ENCODE peak calls at places on chromosomes 5 and 9, in seven cellular contexts. D, M, K, C, J, X and Z are unnamed samples.

GRCh38 chr9:31153250-31153840 is 1231.1 kb upstream of the ACO1 start:
- DNase-seq in D (no peak), M (no peak), K (no peak), C (no peak), J (no peak), X (no peak), Z (no peak)

GRCh38 chr9:38689678-38690077 is 30.3 kb downstream of the FAM240B start:
- DNase-seq in D (no peak), M (no peak), K (no peak), C (peak), J (no peak), X (no peak), Z (no peak)

GRCh38 chr9:7983361-7983974 is 183.9 kb upstream of the DMAC1 start:
- DNase-seq in D (no peak), M (no peak), K (no peak), C (no peak), J (no peak), X (no peak), Z (no peak)

GRCh38 chr9:35529156-35529823 is 39.4 kb downstream of the RUSC2 start:
- DNase-seq in D (no peak), M (no peak), K (no peak), C (no peak), J (no peak), X (no peak), Z (no peak)

GRCh38 chr5:176541338-176542134 is 4.3 kb upstream of the RNF44 start:
- DNase-seq in D (no peak), M (peak), K (peak), C (no peak), J (peak), X (no peak), Z (no peak)

GRCh38 chr5:72412283-72413055 is 92.3 kb downstream of the PTCD2 start:
- DNase-seq in D (no peak), M (no peak), K (no peak), C (no peak), J (no peak), X (no peak), Z (no peak)

GRCh38 chr9:112050544-112051475 is 124.3 kb downstream of the SUSD1 start:
- DNase-seq in D (no peak), M (peak), K (peak), C (no peak), J (peak), X (no peak), Z (peak)

GRCh38 chr5:5588386-5588785 is 165.9 kb downstream of the ICE1 start:
- DNase-seq in D (no peak), M (no peak), K (no peak), C (no peak), J (no peak), X (no peak), Z (no peak)

GRCh38 chr5:77172713-77173328 is 37.7 kb upstream of the PDE8B start:
- DNase-seq in D (no peak), M (no peak), K (no peak), C (no peak), J (no peak), X (no peak), Z (peak)

GRCh38 chr9:98900244-98900643 is 43.5 kb upstream of the COL15A1 start:
- DNase-seq in D (no peak), M (no peak), K (no peak), C (no peak), J (no peak), X (no peak), Z (no peak)

GRCh38 chr5:31194892-31195291 is 1.4 kb downstream of the CDH6 start:
- DNase-seq in D (no peak), M (no peak), K (no peak), C (no peak), J (no peak), X (no peak), Z (no peak)

GRCh38 chr5:43227655-43228054 is 35.6 kb downstream of the NIM1K start:
- DNase-seq in D (no peak), M (no peak), K (peak), C (peak), J (no peak), X (no peak), Z (no peak)

GRCh38 chr5:73170522-73170921 is 2.5 kb upstream of the TMEM174 start:
- DNase-seq in D (no peak), M (peak), K (peak), C (no peak), J (no peak), X (no peak), Z (no peak)

GRCh38 chr9:82524407-82524806 is 535.8 kb downstream of the SPATA31D1 start:
- DNase-seq in D (no peak), M (no peak), K (no peak), C (no peak), J (no peak), X (no peak), Z (no peak)

GRCh38 chr5:168468836-168469235 is 17.4 kb upstream of the RARS1 start:
- DNase-seq in D (no peak), M (no peak), K (no peak), C (no peak), J (no peak), X (no peak), Z (no peak)

GRCh38 chr5:163407034-163407652 is 30.3 kb upstream of the CCNG1 start:
- DNase-seq in D (no peak), M (no peak), K (no peak), C (no peak), J (no peak), X (no peak), Z (no peak)

GRCh38 chr5:35371971-35372426 is 141.7 kb upstream of the PRLR start:
- DNase-seq in D (no peak), M (peak), K (no peak), C (no peak), J (peak), X (no peak), Z (no peak)

GRCh38 chr5:95846554-95847260 is 24.2 kb upstream of the GLRX start:
- DNase-seq in D (no peak), M (peak), K (peak), C (peak), J (peak), X (no peak), Z (no peak)

GRCh38 chr5:147410496-147411395 is 99.1 kb downstream of the DPYSL3 start:
- DNase-seq in D (no peak), M (no peak), K (no peak), C (peak), J (no peak), X (no peak), Z (no peak)

GRCh38 chr5:150605546-150605945 is 34.9 kb upstream of the SYNPO start:
- DNase-seq in D (no peak), M (no peak), K (peak), C (no peak), J (no peak), X (no peak), Z (no peak)

GRCh38 chr5:67196537-67197059 is at the start of gene CD180:
- DNase-seq in D (no peak), M (no peak), K (no peak), C (no peak), J (no peak), X (no peak), Z (no peak)

GRCh38 chr9:134367796-134368490 is 41.7 kb downstream of the RXRA start:
- DNase-seq in D (no peak), M (no peak), K (no peak), C (peak), J (no peak), X (no peak), Z (no peak)

GRCh38 chr5:83197326-83197725 is 120.0 kb downstream of the XRCC4 start:
- DNase-seq in D (no peak), M (no peak), K (no peak), C (peak), J (no peak), X (no peak), Z (no peak)

GRCh38 chr9:16315720-16316119 is 554.8 kb downstream of the BNC2 start:
- DNase-seq in D (no peak), M (no peak), K (no peak), C (no peak), J (no peak), X (no peak), Z (no peak)

GRCh38 chr5:130333089-130333488 is 428.8 kb downstream of the CHSY3 start:
- DNase-seq in D (no peak), M (no peak), K (no peak), C (no peak), J (no peak), X (no peak), Z (no peak)

GRCh38 chr5:124245276-124245675 is 501.2 kb downstream of the ZNF608 start:
- DNase-seq in D (no peak), M (no peak), K (no peak), C (no peak), J (no peak), X (no peak), Z (no peak)

GRCh38 chr5:172748341-172748843 is 22.6 kb downstream of the DUSP1 start:
- DNase-seq in D (peak), M (no peak), K (no peak), C (no peak), J (no peak), X (peak), Z (no peak)

GRCh38 chr5:118165619-118166018 is 822.7 kb downstream of the DTWD2 start:
- DNase-seq in D (no peak), M (no peak), K (no peak), C (no peak), J (no peak), X (no peak), Z (no peak)

GRCh38 chr5:114120166-114120565 is 241.7 kb upstream of the KCNN2 start:
- DNase-seq in D (no peak), M (no peak), K (no peak), C (no peak), J (no peak), X (no peak), Z (no peak)

GRCh38 chr5:114116981-114117380 is 244.9 kb upstream of the KCNN2 start:
- DNase-seq in D (no peak), M (no peak), K (no peak), C (no peak), J (no peak), X (no peak), Z (no peak)

GRCh38 chr5:114122852-114123251 is 239.0 kb upstream of the KCNN2 start:
- DNase-seq in D (no peak), M (no peak), K (no peak), C (no peak), J (no peak), X (no peak), Z (no peak)

GRCh38 chr5:114113604-114114003 is 248.3 kb upstream of the KCNN2 start:
- DNase-seq in D (no peak), M (no peak), K (no peak), C (no peak), J (no peak), X (no peak), Z (no peak)

DNA sequence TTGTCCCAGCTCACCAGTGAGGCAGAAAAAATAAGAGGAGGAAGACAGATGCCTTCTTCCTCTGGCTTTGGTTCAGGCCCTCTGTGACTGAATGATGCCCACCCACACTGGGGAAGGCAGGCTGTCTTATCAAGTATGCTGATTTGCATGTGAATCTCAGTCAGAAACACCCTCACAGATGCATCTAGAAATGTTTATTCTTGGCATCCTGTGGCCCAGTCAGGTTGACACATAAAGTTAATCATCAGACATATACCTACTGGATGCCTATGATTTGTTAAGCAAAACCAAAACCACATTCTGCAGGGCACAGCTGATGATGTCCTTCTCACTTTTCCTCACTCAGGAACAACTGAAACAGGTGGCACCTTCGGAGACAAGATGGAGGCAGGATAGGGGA is 243.4 kb upstream of the KCNN2 start:
- DNase-seq in D (no peak), M (no peak), K (no peak), C (no peak), J (no peak), X (no peak), Z (no peak)
- TF ChIP-seq POLR2AphosphoS5 in D (no peak), M (no peak), K (no peak), C (no peak), J (no peak), X (no peak), Z (no peak)

GRCh38 chr5:38796000-38796738 is 49.6 kb upstream of the OSMR start:
- DNase-seq in D (peak), M (peak), K (no peak), C (no peak), J (no peak), X (no peak), Z (no peak)
- TF ChIP-seq EP300 in D (no peak), M (no peak), K (no peak), C (no peak), J (no peak), X (no peak), Z (no peak)

GRCh38 chr9:106861585-106862114 is 1.3 kb upstream of the ZNF462 start:
- DNase-seq in D (no peak), M (no peak), K (no peak), C (peak), J (no peak), X (no peak), Z (no peak)

GRCh38 chr9:106862946-106863740 is at the start of gene ZNF462:
- DNase-seq in D (no peak), M (peak), K (no peak), C (peak), J (no peak), X (peak), Z (no peak)

GRCh38 chr9:106859957-106860715 is 2.8 kb upstream of the ZNF462 start:
- DNase-seq in D (peak), M (peak), K (no peak), C (peak), J (no peak), X (peak), Z (no peak)

GRCh38 chr9:106862115-106862945 is 636 bp upstream of the ZNF462 start:
- DNase-seq in D (no peak), M (peak), K (no peak), C (peak), J (no peak), X (peak), Z (no peak)

GRCh38 chr9:106860731-106861584 is 2.0 kb upstream of the ZNF462 start:
- DNase-seq in D (no peak), M (peak), K (no peak), C (peak), J (no peak), X (peak), Z (no peak)
- TF ChIP-seq POLR2AphosphoS5 in D (no peak), M (no peak), K (no peak), C (no peak), J (no peak), X (no peak), Z (no peak)

GRCh38 chr5:58891072-58891970 is 308.4 kb downstream of the RAB3C start:
- DNase-seq in D (peak), M (peak), K (peak), C (peak), J (peak), X (no peak), Z (peak)
- TF ChIP-seq EP300 in D (no peak), M (no peak), K (no peak), C (no peak), J (no peak), X (peak), Z (no peak)

DNA sequence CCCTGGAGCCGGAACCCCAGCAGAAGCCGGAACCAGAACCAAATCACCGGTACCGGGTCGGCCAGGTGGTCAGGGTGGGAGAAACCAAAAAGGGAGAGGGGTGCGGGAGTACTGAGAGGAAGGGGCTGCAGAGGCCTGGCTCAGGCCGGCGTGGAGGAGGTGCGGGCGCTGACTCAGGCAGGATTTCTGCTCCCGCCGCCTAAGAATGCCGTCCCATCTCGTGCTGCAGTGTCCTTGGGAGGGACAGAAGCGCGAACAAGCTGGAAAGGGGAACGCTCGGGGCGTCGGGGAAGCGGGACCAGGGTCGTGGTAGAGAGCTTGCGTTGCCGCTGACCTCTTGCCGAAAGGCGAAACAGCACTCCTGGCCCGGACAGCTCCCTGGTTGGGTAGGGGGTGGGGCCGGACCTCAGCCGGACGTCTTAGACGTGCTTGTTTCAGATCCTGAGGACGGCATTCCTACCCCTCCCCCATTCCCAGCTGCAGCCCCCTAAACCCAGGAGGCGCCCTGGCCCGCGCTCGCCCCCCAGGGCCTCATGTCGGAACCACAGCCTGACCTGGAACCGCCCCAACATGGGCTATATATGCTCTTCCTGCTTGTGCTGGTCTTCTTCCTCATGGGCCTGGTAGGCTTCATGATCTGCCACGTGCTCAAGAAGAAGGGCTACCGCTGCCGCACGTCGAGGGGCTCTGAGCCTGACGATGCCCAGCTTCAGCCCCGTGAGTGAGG is 1.1 kb downstream of the RELL2 start:
- DNase-seq in D (peak), M (peak), K (peak), C (peak), J (peak), X (peak), Z (no peak)
- TF ChIP-seq POLR2AphosphoS5 in D (no peak), M (no peak), K (no peak), C (no peak), J (no peak), X (no peak), Z (no peak)

DNA sequence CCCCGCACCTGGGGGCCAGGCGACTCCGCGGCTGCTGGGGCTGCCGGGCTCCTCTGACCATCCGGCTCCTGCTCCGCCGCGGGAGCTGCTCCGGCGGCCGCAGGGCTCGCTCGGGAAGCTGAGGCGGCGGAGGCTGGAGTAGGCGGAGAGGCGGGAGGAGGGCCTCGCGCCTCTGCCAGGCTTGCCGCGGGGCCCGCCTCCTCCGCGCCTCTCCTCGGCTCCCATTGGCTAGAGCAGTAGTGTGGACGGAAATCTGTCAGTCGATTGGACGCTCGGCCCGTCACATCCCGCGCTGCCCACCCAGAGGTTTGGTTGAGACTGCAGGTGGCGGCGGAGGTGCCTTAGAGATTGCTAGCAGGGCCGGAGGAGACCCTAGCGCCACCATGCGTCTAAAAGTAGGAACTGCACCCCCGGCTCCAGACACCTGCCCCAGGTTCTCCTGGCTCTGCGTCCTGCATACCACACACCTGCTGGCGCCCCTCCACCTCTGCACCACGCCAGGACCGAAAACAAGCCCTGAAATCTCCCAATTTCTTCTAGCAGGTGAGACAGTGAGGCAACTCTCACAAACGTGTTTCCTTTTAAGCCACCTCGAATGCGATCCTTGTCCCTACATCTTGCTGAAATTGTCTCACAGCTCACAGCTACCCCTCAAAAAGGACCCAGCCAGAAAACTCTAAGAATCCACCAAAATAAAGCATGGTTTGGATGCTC is at the start of gene SCAI:
- DNase-seq in D (peak), M (peak), K (peak), C (peak), J (peak), X (peak), Z (peak)
- TF ChIP-seq EP300 in D (no peak), M (no peak), K (no peak), C (no peak), J (no peak), X (no peak), Z (no peak)

GRCh38 chr5:68215888-68216736 is 556 bp downstream of the PIK3R1 start:
- DNase-seq in D (no peak), M (peak), K (peak), C (peak), J (peak), X (peak), Z (no peak)
- TF ChIP-seq POLR2AphosphoS5 in D (no peak), M (no peak), K (no peak), C (peak), J (no peak), X (no peak), Z (no peak)

GRCh38 chr9:14522627-14523379 is 170.4 kb downstream of the ZDHHC21 start:
- DNase-seq in D (no peak), M (no peak), K (no peak), C (no peak), J (no peak), X (no peak), Z (no peak)

GRCh38 chr9:14524881-14525515 is 168.2 kb downstream of the ZDHHC21 start:
- DNase-seq in D (no peak), M (no peak), K (no peak), C (no peak), J (no peak), X (no peak), Z (no peak)

GRCh38 chr9:14523545-14523944 is 169.7 kb downstream of the ZDHHC21 start:
- DNase-seq in D (no peak), M (no peak), K (no peak), C (no peak), J (no peak), X (no peak), Z (no peak)

GRCh38 chr9:14526504-14526903 is 166.7 kb downstream of the ZDHHC21 start:
- DNase-seq in D (no peak), M (no peak), K (no peak), C (no peak), J (no peak), X (no peak), Z (no peak)

GRCh38 chr9:14525840-14526239 is 167.4 kb downstream of the ZDHHC21 start:
- DNase-seq in D (no peak), M (no peak), K (no peak), C (no peak), J (no peak), X (no peak), Z (no peak)
- TF ChIP-seq EP300 in D (no peak), M (no peak), K (no peak), C (no peak), J (no peak), X (no peak), Z (no peak)

GRCh38 chr5:141326088-141326854 is 4.0 kb upstream of the PCDHGA1 start:
- DNase-seq in D (no peak), M (peak), K (peak), C (peak), J (peak), X (no peak), Z (no peak)
- TF ChIP-seq POLR2AphosphoS5 in D (no peak), M (no peak), K (no peak), C (peak), J (no peak), X (no peak), Z (peak)

GRCh38 chr9:125200216-125201047 is at the start of gene RABEPK:
- DNase-seq in D (peak), M (peak), K (peak), C (peak), J (peak), X (peak), Z (peak)
- TF ChIP-seq EP300 in D (no peak), M (no peak), K (no peak), C (no peak), J (no peak), X (peak), Z (no peak)